ENCODE peak calls at places on chromosomes 3 and 15, in eight cellular contexts. One of them, this sample, is unnamed.

GRCh38 chr3:154926721-154927120 is 153.4 kb upstream of the MME start:
- DNase-seq in T-helper 2 cell: no peak
- DNase-seq in uterus: no peak
- DNase-seq in NCI-H226: no peak
- DNase-seq in endothelial cell: no peak
- DNase-seq in HEK293T: no peak
- DNase-seq in MCF 10A: no peak
- DNase-seq in NCI-H1417: no peak
- DNase-seq in this sample: no peak

GRCh38 chr3:172311217-172311616 is 137.0 kb downstream of the GHSR start:
- DNase-seq in T-helper 2 cell: no peak
- DNase-seq in uterus: no peak
- DNase-seq in NCI-H226: no peak
- DNase-seq in endothelial cell: no peak
- DNase-seq in HEK293T: no peak
- DNase-seq in MCF 10A: no peak
- DNase-seq in NCI-H1417: no peak
- DNase-seq in this sample: no peak

GRCh38 chr3:27253831-27254230 is 115.4 kb downstream of the NEK10 start:
- DNase-seq in T-helper 2 cell: no peak
- DNase-seq in uterus: no peak
- DNase-seq in NCI-H226: peak
- DNase-seq in endothelial cell: peak
- DNase-seq in HEK293T: peak
- DNase-seq in MCF 10A: peak
- DNase-seq in NCI-H1417: peak
- DNase-seq in this sample: peak

GRCh38 chr15:28117591-28117990 is 18.5 kb upstream of the OCA2 start:
- DNase-seq in T-helper 2 cell: no peak
- DNase-seq in uterus: no peak
- DNase-seq in NCI-H226: no peak
- DNase-seq in endothelial cell: no peak
- DNase-seq in HEK293T: no peak
- DNase-seq in MCF 10A: no peak
- DNase-seq in NCI-H1417: no peak
- DNase-seq in this sample: no peak

GRCh38 chr3:136595862-136596697 is 156.1 kb downstream of the STAG1 start:
- DNase-seq in T-helper 2 cell: no peak
- DNase-seq in uterus: no peak
- DNase-seq in NCI-H226: no peak
- DNase-seq in endothelial cell: no peak
- DNase-seq in HEK293T: no peak
- DNase-seq in MCF 10A: no peak
- DNase-seq in NCI-H1417: no peak
- DNase-seq in this sample: no peak

GRCh38 chr3:59872121-59872520 is 822.3 kb upstream of the CFAP20DC start:
- DNase-seq in T-helper 2 cell: peak
- DNase-seq in uterus: no peak
- DNase-seq in NCI-H226: no peak
- DNase-seq in endothelial cell: no peak
- DNase-seq in HEK293T: no peak
- DNase-seq in MCF 10A: no peak
- DNase-seq in NCI-H1417: no peak
- DNase-seq in this sample: no peak

GRCh38 chr15:89177633-89178306 is 43.6 kb downstream of the RLBP1 start:
- DNase-seq in T-helper 2 cell: peak
- DNase-seq in uterus: peak
- DNase-seq in NCI-H226: peak
- DNase-seq in endothelial cell: peak
- DNase-seq in HEK293T: peak
- DNase-seq in MCF 10A: peak
- DNase-seq in NCI-H1417: peak
- DNase-seq in this sample: peak

GRCh38 chr3:111577798-111578685 is 17.1 kb downstream of the ZBED2 start:
- DNase-seq in T-helper 2 cell: no peak
- DNase-seq in uterus: no peak
- DNase-seq in NCI-H226: peak
- DNase-seq in endothelial cell: peak
- DNase-seq in HEK293T: peak
- DNase-seq in MCF 10A: peak
- DNase-seq in NCI-H1417: peak
- DNase-seq in this sample: peak

GRCh38 chr3:25587094-25587493 is 77.6 kb downstream of the TOP2B start:
- DNase-seq in T-helper 2 cell: no peak
- DNase-seq in uterus: no peak
- DNase-seq in NCI-H226: no peak
- DNase-seq in endothelial cell: no peak
- DNase-seq in HEK293T: no peak
- DNase-seq in MCF 10A: peak
- DNase-seq in NCI-H1417: no peak
- DNase-seq in this sample: no peak

GRCh38 chr15:101127503-101128076 is 124.3 kb downstream of the CHSY1 start:
- DNase-seq in T-helper 2 cell: no peak
- DNase-seq in uterus: peak
- DNase-seq in NCI-H226: peak
- DNase-seq in endothelial cell: no peak
- DNase-seq in HEK293T: peak
- DNase-seq in MCF 10A: peak
- DNase-seq in NCI-H1417: peak
- DNase-seq in this sample: peak

GRCh38 chr3:110933786-110934415 is 137.7 kb upstream of the NECTIN3 start:
- DNase-seq in T-helper 2 cell: no peak
- DNase-seq in uterus: no peak
- DNase-seq in NCI-H226: no peak
- DNase-seq in endothelial cell: no peak
- DNase-seq in HEK293T: no peak
- DNase-seq in MCF 10A: peak
- DNase-seq in NCI-H1417: no peak
- DNase-seq in this sample: no peak

GRCh38 chr3:56754753-56755365 is 46.9 kb downstream of the ARHGEF3 start:
- DNase-seq in T-helper 2 cell: no peak
- DNase-seq in uterus: no peak
- DNase-seq in NCI-H226: no peak
- DNase-seq in endothelial cell: no peak
- DNase-seq in HEK293T: no peak
- DNase-seq in MCF 10A: no peak
- DNase-seq in NCI-H1417: no peak
- DNase-seq in this sample: no peak

GRCh38 chr3:57983734-57984518 is 24.3 kb upstream of the FLNB start:
- DNase-seq in T-helper 2 cell: peak
- DNase-seq in uterus: peak
- DNase-seq in NCI-H226: peak
- DNase-seq in endothelial cell: no peak
- DNase-seq in HEK293T: no peak
- DNase-seq in MCF 10A: peak
- DNase-seq in NCI-H1417: no peak
- DNase-seq in this sample: peak

GRCh38 chr15:59885832-59886231 is 118.3 kb upstream of the FOXB1 start:
- DNase-seq in T-helper 2 cell: no peak
- DNase-seq in uterus: no peak
- DNase-seq in NCI-H226: peak
- DNase-seq in endothelial cell: peak
- DNase-seq in HEK293T: peak
- DNase-seq in MCF 10A: peak
- DNase-seq in NCI-H1417: peak
- DNase-seq in this sample: no peak

GRCh38 chr3:12870942-12871341 is 29.6 kb upstream of the RPL32 start:
- DNase-seq in T-helper 2 cell: no peak
- DNase-seq in uterus: peak
- DNase-seq in NCI-H226: no peak
- DNase-seq in endothelial cell: no peak
- DNase-seq in HEK293T: no peak
- DNase-seq in MCF 10A: no peak
- DNase-seq in NCI-H1417: no peak
- DNase-seq in this sample: no peak

GRCh38 chr3:12328132-12328915 is 39.5 kb downstream of the PPARG start:
- DNase-seq in T-helper 2 cell: no peak
- DNase-seq in uterus: no peak
- DNase-seq in NCI-H226: no peak
- DNase-seq in endothelial cell: no peak
- DNase-seq in HEK293T: no peak
- DNase-seq in MCF 10A: no peak
- DNase-seq in NCI-H1417: no peak
- DNase-seq in this sample: no peak

GRCh38 chr3:125147491-125147820 is 65.1 kb downstream of the SLC12A8 start:
- DNase-seq in T-helper 2 cell: no peak
- DNase-seq in uterus: no peak
- DNase-seq in NCI-H226: no peak
- DNase-seq in endothelial cell: no peak
- DNase-seq in HEK293T: no peak
- DNase-seq in MCF 10A: no peak
- DNase-seq in NCI-H1417: no peak
- DNase-seq in this sample: no peak

GRCh38 chr15:55627730-55628368 is 39.7 kb upstream of the PYGO1 start:
- DNase-seq in T-helper 2 cell: no peak
- DNase-seq in uterus: no peak
- DNase-seq in NCI-H226: peak
- DNase-seq in endothelial cell: no peak
- DNase-seq in HEK293T: no peak
- DNase-seq in MCF 10A: peak
- DNase-seq in NCI-H1417: no peak
- DNase-seq in this sample: peak

This sample was measured in RKO.